ENCODE peak calls at places on chromosomes 7 and 10, in eight cellular contexts. One of them, this sample, is unnamed.
A peak's percentile ranks its signal among the peaks of the same experiment; 100 is the strongest.

GRCh38 chr7:67137464-67137863 is 140.8 kb downstream of the TYW1 start:
- DNase-seq in mucosa of descending colon: no peak
- DNase-seq in OCI-LY7: no peak
- DNase-seq in activated effector memory CD4-positive, alpha-beta T cell treated with Interleukin-2 at 50 U/mL for 16 hours: no peak
- DNase-seq in HTR-8/SVneo: no peak
- DNase-seq in NCI-H1092: no peak
- DNase-seq in NCI-H345: no peak
- DNase-seq in adipocyte: no peak
- DNase-seq in this sample: no peak

GRCh38 chr7:80770061-80770460 is 131.6 kb downstream of the CD36 start:
- DNase-seq in mucosa of descending colon: no peak
- DNase-seq in OCI-LY7: no peak
- DNase-seq in activated effector memory CD4-positive, alpha-beta T cell treated with Interleukin-2 at 50 U/mL for 16 hours: no peak
- DNase-seq in HTR-8/SVneo: peak; percentile 12
- DNase-seq in NCI-H1092: no peak
- DNase-seq in NCI-H345: no peak
- DNase-seq in adipocyte: no peak
- DNase-seq in this sample: no peak

GRCh38 chr7:151351967-151352366 is 10.4 kb downstream of the NUB1 start:
- DNase-seq in mucosa of descending colon: peak; percentile 39
- DNase-seq in OCI-LY7: peak; percentile 37
- DNase-seq in activated effector memory CD4-positive, alpha-beta T cell treated with Interleukin-2 at 50 U/mL for 16 hours: peak; percentile 44
- DNase-seq in HTR-8/SVneo: no peak
- DNase-seq in NCI-H1092: no peak
- DNase-seq in NCI-H345: no peak
- DNase-seq in adipocyte: no peak
- DNase-seq in this sample: no peak

GRCh38 chr10:19658131-19658530 is 158.1 kb upstream of the PLXDC2 start:
- DNase-seq in mucosa of descending colon: no peak
- DNase-seq in OCI-LY7: no peak
- DNase-seq in activated effector memory CD4-positive, alpha-beta T cell treated with Interleukin-2 at 50 U/mL for 16 hours: no peak
- DNase-seq in HTR-8/SVneo: no peak
- DNase-seq in NCI-H1092: no peak
- DNase-seq in NCI-H345: no peak
- DNase-seq in adipocyte: no peak
- DNase-seq in this sample: no peak

GRCh38 chr7:152615052-152615741 is 60.7 kb downstream of the XRCC2 start:
- DNase-seq in mucosa of descending colon: no peak
- DNase-seq in OCI-LY7: no peak
- DNase-seq in activated effector memory CD4-positive, alpha-beta T cell treated with Interleukin-2 at 50 U/mL for 16 hours: no peak
- DNase-seq in HTR-8/SVneo: no peak
- DNase-seq in NCI-H1092: peak; percentile 97
- DNase-seq in NCI-H345: peak; percentile 49
- DNase-seq in adipocyte: peak; percentile 19
- DNase-seq in this sample: no peak

GRCh38 chr7:148563583-148564274 is 26.8 kb upstream of the C7orf33 start:
- DNase-seq in mucosa of descending colon: no peak
- DNase-seq in OCI-LY7: no peak
- DNase-seq in activated effector memory CD4-positive, alpha-beta T cell treated with Interleukin-2 at 50 U/mL for 16 hours: no peak
- DNase-seq in HTR-8/SVneo: no peak
- DNase-seq in NCI-H1092: no peak
- DNase-seq in NCI-H345: no peak
- DNase-seq in adipocyte: no peak
- DNase-seq in this sample: no peak

GRCh38 chr10:126247454-126247975 is 140.8 kb downstream of the ADAM12 start:
- DNase-seq in mucosa of descending colon: peak; percentile 28
- DNase-seq in OCI-LY7: no peak
- DNase-seq in activated effector memory CD4-positive, alpha-beta T cell treated with Interleukin-2 at 50 U/mL for 16 hours: no peak
- DNase-seq in HTR-8/SVneo: peak; percentile 75
- DNase-seq in NCI-H1092: no peak
- DNase-seq in NCI-H345: no peak
- DNase-seq in adipocyte: peak; percentile 97
- DNase-seq in this sample: no peak

GRCh38 chr10:63261496-63261895 is 128.4 kb downstream of the NRBF2 start:
- DNase-seq in mucosa of descending colon: no peak
- DNase-seq in OCI-LY7: no peak
- DNase-seq in activated effector memory CD4-positive, alpha-beta T cell treated with Interleukin-2 at 50 U/mL for 16 hours: no peak
- DNase-seq in HTR-8/SVneo: no peak
- DNase-seq in NCI-H1092: no peak
- DNase-seq in NCI-H345: no peak
- DNase-seq in adipocyte: no peak
- DNase-seq in this sample: no peak

GRCh38 chr7:73715648-73716317 is 3.7 kb downstream of the STX1A start:
- DNase-seq in mucosa of descending colon: no peak
- DNase-seq in OCI-LY7: peak; percentile 54
- DNase-seq in activated effector memory CD4-positive, alpha-beta T cell treated with Interleukin-2 at 50 U/mL for 16 hours: no peak
- DNase-seq in HTR-8/SVneo: peak; percentile 92
- DNase-seq in NCI-H1092: no peak
- DNase-seq in NCI-H345: peak; percentile 80
- DNase-seq in adipocyte: peak; percentile 97
- DNase-seq in this sample: no peak

GRCh38 chr10:132608511-132609195 is 71.1 kb downstream of the INPP5A start:
- DNase-seq in mucosa of descending colon: no peak
- DNase-seq in OCI-LY7: no peak
- DNase-seq in activated effector memory CD4-positive, alpha-beta T cell treated with Interleukin-2 at 50 U/mL for 16 hours: no peak
- DNase-seq in HTR-8/SVneo: no peak
- DNase-seq in NCI-H1092: no peak
- DNase-seq in NCI-H345: no peak
- DNase-seq in adipocyte: no peak
- DNase-seq in this sample: peak; percentile 48

GRCh38 chr10:103793429-103793828 is 61.9 kb downstream of the SH3PXD2A start:
- DNase-seq in mucosa of descending colon: peak; percentile 53
- DNase-seq in OCI-LY7: no peak
- DNase-seq in activated effector memory CD4-positive, alpha-beta T cell treated with Interleukin-2 at 50 U/mL for 16 hours: no peak
- DNase-seq in HTR-8/SVneo: no peak
- DNase-seq in NCI-H1092: no peak
- DNase-seq in NCI-H345: no peak
- DNase-seq in adipocyte: no peak
- DNase-seq in this sample: no peak

This sample was measured in upper lobe of right lung.